ENCODE peak calls at places on chromosomes 12 and 14, in four cellular contexts. Y is right lobe of liver, S is HCT116, F is A549. H is an unnamed sample.

GRCh38 chr14:53956427-53957201 is at the start of gene BMP4:
- DNase-seq in S (peak), F (peak), Y (peak), H (peak)

GRCh38 chr12:103729499-103729898 is 111.5 kb downstream of the NT5DC3 start:
- DNase-seq in S (no peak), F (no peak), Y (no peak), H (no peak)

GRCh38 chr14:95494456-95494855 is 22.0 kb downstream of the SYNE3 start:
- DNase-seq in F (no peak), S (no peak), Y (no peak), H (no peak)

GRCh38 chr14:60652674-60653387 is 3.6 kb upstream of the SIX1 start:
- DNase-seq in S (no peak), Y (no peak), F (no peak), H (no peak)

GRCh38 chr12:130831246-130831645 is 7.8 kb downstream of the STX2 start:
- DNase-seq in S (no peak), F (no peak), Y (no peak), H (no peak)

GRCh38 chr12:120955232-120955631 is 23.1 kb upstream of the HNF1A start:
- DNase-seq in S (peak), Y (no peak), F (no peak), H (no peak)

GRCh38 chr14:68789798-68790655 is 2.8 kb downstream of the ZFP36L1 start:
- DNase-seq in F (peak), Y (peak), S (no peak), H (peak)

GRCh38 chr12:55044135-55044534 is 24.4 kb downstream of the NEUROD4 start:
- DNase-seq in F (no peak), S (no peak), Y (no peak), H (no peak)

GRCh38 chr14:65412881-65413738 is 580 bp downstream of the FUT8 start:
- DNase-seq in S (no peak), Y (peak), F (peak), H (no peak)

GRCh38 chr14:54206477-54206876 is 190.3 kb upstream of the CDKN3 start:
- DNase-seq in Y (no peak), F (no peak), S (no peak), H (no peak)

GRCh38 chr12:27257104-27257848 is 13.2 kb downstream of the STK38L start:
- DNase-seq in F (no peak), S (no peak), Y (no peak), H (no peak)

GRCh38 chr14:75426332-75427125 is 1.3 kb upstream of the JDP2 start:
- DNase-seq in S (no peak), F (no peak), Y (no peak), H (no peak)

GRCh38 chr12:104384141-104384880 is 72.4 kb upstream of the CHST11 start:
- DNase-seq in F (no peak), Y (no peak), S (no peak), H (no peak)

GRCh38 chr12:76883151-76883550 is 4.3 kb upstream of the CSRP2 start:
- DNase-seq in S (no peak), F (no peak), Y (no peak), H (no peak)

GRCh38 chr12:67697443-67697842 is 48.9 kb downstream of the DYRK2 start:
- DNase-seq in F (no peak), Y (no peak), S (no peak), H (no peak)

GRCh38 chr14:38950676-38951075 is 152.4 kb downstream of the SEC23A start:
- DNase-seq in F (no peak), Y (no peak), S (no peak), H (no peak)

GRCh38 chr12:45994736-45995135 is 4.4 kb upstream of the SCAF11 start:
- DNase-seq in Y (no peak), S (no peak), F (no peak), H (no peak)

GRCh38 chr12:51635371-51635770 is 44.3 kb downstream of the SCN8A start:
- DNase-seq in Y (no peak), F (no peak), S (no peak), H (no peak)

GRCh38 chr12:120538281-120539156 is 4.4 kb downstream of the RNF10 start:
- DNase-seq in S (no peak), Y (peak), F (peak), H (peak)

GRCh38 chr12:130868412-130868811 is 3.5 kb upstream of the RAN start:
- DNase-seq in S (no peak), Y (no peak), F (no peak), H (no peak)

GRCh38 chr12:32030151-32030550 is 70.9 kb downstream of the RESF1 start:
- DNase-seq in Y (no peak), F (no peak), S (no peak), H (no peak)

GRCh38 chr14:62138593-62138992 is 376.4 kb downstream of the SNAPC1 start:
- DNase-seq in F (no peak), S (no peak), Y (no peak), H (no peak)

GRCh38 chr12:63905523-63905922 is 61.0 kb downstream of the SRGAP1 start:
- DNase-seq in Y (no peak), S (no peak), F (peak), H (no peak)

GRCh38 chr12:47882796-47883546 is 21.8 kb downstream of the VDR start:
- DNase-seq in S (no peak), F (no peak), Y (no peak), H (no peak)

GRCh38 chr12:84134797-84135366 is 777.7 kb downstream of the SLC6A15 start:
- DNase-seq in S (no peak), F (no peak), Y (no peak), H (no peak)

GRCh38 chr14:103281496-103282231 is 52.4 kb upstream of the EIF5 start:
- DNase-seq in F (peak), S (no peak), Y (peak), H (peak)

DNA sequence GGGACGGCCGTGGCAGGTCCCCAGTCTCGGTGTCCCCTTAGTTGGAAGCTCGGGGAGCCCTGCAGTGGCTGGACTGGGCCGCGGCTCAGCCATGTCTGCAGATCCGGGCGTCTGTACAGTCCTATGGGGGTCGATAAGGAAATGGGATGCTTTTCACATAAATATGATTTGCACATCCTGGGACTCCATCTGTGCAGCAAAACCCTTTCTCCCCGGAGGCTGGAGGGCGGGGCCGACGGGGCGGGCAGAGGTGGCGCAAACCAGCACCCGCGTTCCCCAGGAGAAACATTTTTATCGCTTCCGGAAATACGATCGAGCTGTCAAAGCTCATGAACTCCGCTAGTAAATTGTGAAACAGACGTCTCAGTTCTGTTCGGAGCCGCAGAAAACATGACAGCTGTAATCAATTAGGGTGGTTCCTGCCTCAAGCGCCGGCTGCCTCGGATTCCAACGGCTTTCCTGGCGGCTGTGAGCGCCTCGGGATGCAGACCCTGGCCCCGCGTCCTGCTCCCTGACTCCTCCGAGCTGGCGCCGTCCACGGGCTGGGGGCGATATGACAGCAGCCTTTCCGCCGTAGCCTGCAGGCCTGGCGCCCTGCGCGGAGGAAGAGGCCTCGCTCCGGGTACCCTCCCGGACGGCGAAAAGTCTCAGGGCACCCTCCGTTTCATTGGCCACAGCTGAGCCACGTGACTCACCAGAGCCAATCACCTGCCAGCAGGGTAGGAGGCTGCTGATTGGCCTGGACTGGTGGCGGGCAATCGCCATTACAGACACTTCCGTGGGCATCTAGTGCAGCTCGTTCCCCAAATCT is 23.0 kb downstream of the DIO3 start:
- DNase-seq in Y (peak), F (no peak), S (no peak), H (peak)
- TF ChIP-seq CTCF in Y (no peak), F (no peak), S (no peak), H (no peak)

DNA sequence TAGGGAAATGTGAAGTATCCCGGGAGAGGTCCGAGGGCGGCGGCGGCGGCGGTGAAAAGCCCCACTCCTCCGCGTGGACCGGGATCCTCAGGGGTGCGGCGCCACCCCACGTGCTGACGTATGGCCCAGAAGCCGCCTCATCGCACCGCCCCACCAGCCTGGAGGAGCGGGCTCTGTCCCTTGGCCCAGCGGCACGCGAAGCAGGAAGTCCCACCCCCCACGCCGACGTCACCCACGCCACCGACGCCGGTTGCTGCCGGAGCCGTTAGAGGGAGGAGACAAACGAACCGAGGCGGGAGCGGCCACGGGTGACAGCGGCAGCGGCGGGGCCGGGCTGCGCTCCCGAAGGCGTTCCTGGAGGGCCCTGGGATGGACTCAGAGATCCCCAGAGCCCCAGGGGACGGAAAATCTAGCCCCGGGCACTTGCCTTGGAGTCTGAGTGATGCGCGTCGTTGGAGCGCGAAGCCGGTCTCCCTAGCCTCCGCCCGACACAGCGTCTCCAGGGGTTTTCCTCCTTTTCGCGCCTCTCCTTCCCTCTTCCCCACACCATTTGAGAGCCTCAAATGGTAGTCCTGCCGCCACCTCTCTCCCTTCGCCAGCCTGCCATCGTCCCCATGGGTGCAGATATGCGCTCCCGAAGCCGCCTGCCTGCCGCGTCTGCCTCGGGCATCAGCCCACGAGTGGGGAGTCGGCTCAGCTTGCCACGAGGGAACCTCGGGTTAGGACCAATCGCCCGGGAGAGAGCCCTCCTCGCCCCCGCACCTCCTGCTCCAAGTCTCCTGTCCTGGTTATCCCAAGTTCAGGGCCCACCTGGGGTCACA is at the start of gene CEP83:
- DNase-seq in S (peak), F (peak), Y (peak), H (peak)
- TF ChIP-seq POLR2A in S (peak), F (peak), Y (peak), H (peak)

DNA sequence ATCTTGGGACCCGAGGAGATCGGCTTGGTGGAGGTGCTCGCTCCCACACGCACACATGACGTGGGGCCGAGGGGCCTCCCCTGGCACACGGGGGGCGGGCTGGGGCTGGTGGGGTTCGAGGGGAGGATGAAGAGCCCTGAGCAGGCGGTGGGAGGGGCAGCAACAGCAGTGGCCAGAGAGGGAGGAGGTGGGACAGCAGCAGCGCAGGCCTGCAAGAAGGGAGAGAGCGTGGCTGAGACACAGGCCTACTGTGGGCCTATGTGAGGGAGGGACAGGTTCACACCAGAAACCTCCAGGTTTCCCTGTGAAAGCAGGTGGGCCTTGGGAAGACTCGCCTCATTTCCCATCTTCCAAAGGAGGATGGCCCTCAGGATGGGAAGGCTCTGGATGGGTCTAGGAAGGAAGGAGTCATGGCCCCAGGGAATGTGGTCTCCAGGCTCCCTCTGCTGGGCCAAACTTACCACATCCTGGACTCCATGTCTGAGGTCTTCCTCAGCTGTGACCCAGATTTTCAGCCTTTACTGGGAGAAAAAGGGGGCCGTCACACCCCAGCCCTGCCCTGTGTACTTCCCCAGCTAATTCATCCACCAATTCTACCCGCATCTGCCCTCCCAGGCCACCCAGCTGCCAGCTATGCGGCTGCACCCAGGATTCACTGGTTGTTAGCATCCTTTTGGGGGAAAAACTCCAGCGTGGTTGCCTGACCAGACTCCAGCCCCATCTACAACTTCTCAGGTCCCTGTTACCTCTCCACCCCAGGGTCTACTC is 2.8 kb downstream of the PIANP start:
- DNase-seq in S (peak), F (peak), Y (no peak), H (no peak)
- TF ChIP-seq CTCF in S (peak), F (peak), Y (peak), H (no peak)

DNA sequence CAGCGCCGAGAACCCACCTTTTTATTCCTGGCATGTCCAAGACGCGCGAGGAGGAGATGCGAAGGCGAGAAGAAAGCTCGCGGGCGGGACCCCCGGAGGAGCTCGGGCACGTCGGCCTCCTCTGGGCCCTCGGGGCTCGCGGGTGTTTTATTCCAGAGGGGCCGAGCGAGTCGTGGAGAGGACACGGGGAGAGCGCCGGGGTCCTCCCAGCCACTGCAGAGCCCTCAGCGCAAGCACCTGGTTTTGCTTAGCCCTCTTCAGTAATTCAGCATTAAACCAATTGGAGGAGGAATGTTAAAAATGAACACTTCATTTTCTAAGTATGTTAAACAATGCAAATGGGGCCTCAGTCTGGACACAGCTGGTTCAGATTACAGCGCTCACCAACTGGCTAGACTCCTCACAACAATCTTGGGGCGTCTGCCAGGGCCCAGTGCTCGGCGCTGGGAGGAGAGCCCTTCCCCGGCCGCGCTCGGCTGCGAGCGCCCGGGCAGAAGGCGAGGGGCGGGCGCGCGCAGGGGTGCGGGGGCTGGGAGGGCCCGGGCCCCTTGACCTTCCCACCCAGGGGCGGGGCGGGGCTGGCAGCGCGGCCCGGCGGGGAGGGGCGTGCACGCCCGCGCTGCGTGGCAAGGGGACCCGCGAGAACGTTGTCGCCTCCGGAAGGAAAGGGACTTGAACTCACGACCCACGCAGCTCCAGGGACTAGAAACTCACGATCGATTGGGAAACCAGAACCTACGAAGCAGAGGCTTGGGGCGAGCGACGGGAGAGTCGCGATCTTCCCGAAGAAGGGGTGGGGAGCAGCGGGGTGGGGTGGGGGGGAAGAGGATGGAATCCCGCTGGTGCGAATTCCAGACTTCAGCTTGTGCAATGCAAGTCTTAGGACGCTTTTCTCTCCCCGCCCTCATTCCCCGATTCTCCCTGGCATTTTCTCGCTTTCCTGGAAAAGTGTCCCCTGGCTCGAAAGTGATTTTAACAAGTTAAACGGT is at the start of gene FBLN5:
- DNase-seq in S (no peak), F (peak), Y (no peak), H (peak)
- TF ChIP-seq POLR2A in S (no peak), F (no peak), Y (no peak), H (no peak)

DNA sequence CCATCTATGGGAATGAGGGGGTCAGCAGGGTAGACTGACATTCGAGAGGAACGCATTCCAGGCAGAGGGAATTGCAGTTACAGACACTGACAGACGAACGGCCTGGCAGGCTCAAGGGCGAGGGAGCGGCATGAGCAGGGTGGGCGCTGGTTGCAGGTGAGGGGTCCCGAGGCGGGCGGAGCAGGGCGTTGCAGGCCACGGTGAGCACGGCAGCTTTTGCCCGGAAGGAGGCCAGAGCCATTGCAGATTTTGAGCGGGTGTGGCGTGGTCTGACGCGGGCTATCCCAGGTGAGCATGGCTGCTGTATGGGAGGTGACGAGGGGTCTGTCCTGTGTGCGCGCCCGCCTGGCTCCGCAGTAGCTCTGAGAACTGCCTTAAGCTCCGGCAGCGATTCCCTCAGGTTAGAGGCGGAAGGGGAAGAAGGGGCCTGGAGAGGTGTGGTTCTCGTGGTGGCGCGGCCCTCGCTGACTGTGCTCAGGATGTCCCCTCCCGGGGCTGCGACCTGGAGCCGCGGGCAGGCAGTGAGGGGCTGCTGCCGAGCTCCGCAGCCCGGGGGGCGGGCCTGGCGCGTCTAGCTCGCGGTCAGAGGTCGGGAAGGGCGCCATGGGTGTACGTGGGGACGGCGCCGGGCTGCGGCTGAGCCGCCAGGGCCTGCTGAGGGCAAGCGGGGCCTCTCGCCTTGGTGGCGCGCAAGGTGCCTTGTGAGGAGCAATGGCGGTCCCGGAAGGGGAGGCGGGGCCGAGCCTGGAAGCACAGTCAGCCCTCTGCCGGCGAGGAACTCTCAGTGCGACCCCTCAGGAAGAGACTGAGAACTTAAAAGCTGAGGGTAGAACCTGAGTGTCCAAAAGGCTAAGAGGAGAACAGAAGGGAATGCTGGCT is 177.1 kb downstream of the CACNA1C start:
- DNase-seq in Y (no peak), S (no peak), F (no peak), H (no peak)
- TF ChIP-seq CTCF in Y (no peak), S (no peak), F (no peak), H (no peak)

DNA sequence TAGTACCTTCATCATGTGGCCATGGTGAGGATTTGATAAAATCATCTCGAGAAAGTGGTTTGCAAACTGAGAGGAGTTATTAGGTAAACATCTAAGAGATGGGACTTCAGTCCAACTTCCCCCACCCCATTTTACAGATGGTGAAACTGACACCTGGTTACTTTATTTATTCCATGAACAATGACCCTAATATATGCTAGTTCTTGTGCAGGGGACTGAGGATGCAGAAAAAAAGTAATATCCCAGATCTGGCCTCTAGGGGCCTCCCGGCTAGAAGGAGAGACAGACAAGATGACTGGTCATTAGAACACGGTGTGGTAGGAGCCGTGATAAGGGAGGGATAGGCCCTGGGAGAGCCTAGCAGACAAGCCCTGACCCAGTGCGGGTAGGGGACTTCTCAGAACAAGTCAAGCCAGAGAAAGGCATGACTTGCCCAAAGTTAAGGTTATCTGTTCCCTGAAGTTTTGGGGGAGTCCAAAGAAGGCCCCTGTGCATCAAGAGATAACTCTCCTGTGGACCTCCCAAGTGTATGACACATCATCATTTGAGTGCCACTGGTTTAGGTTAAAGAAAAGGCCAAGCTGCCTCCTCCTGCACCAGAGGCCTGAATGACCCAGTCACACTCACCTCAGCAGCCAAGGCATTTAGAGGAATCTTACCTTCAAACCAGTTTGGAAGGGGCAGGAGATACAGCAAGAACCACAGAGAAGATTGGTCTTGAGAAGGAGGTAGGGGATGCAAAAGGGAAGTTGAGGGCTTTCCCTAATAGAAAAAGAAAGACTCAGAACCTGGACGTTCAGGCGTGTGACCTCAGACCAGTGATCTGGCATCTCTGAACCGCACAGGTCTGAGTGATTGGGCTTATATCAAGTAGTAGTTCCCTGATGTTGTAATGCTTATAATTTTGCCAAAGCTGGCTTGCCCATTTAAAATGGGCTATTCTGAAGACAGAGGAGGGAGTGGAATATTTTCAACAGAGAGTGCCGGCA is 1.6 kb downstream of the CMKLR1 start:
- DNase-seq in F (peak), S (peak), Y (no peak), H (no peak)
- TF ChIP-seq POLR2A in F (no peak), S (no peak), Y (no peak), H (no peak)

H was measured in ovary.